ENCODE peak calls at places on chromosomes 5 and 9, in four cellular contexts. One of them, this sample, is unnamed.

GRCh38 chr9:70044450-70045307 is 1.0 kb downstream of the MAMDC2 start:
- DNase-seq in colonic mucosa: no peak
- DNase-seq in NCI-H1105 treated with DMSO at 0.1 percent for 48 hours: no peak
- DNase-seq in HT1080: no peak
- DNase-seq in this sample: peak

GRCh38 chr9:94650924-94651323 is 11.6 kb upstream of the FBP1 start:
- DNase-seq in colonic mucosa: no peak
- DNase-seq in NCI-H1105 treated with DMSO at 0.1 percent for 48 hours: no peak
- DNase-seq in HT1080: peak
- DNase-seq in this sample: no peak

GRCh38 chr9:2967779-2968178 is 123.9 kb upstream of the PUM3 start:
- DNase-seq in colonic mucosa: no peak
- DNase-seq in NCI-H1105 treated with DMSO at 0.1 percent for 48 hours: no peak
- DNase-seq in HT1080: peak
- DNase-seq in this sample: no peak

GRCh38 chr9:127117801-127118200 is 4.6 kb downstream of the ANGPTL2 start:
- DNase-seq in colonic mucosa: no peak
- DNase-seq in NCI-H1105 treated with DMSO at 0.1 percent for 48 hours: no peak
- DNase-seq in HT1080: no peak
- DNase-seq in this sample: no peak

GRCh38 chr9:89802809-89803355 is 198.1 kb downstream of the GADD45G start:
- DNase-seq in colonic mucosa: no peak
- DNase-seq in NCI-H1105 treated with DMSO at 0.1 percent for 48 hours: peak
- DNase-seq in HT1080: no peak
- DNase-seq in this sample: no peak

GRCh38 chr9:126043691-126044090 is 282.9 kb upstream of the MVB12B start:
- DNase-seq in colonic mucosa: no peak
- DNase-seq in NCI-H1105 treated with DMSO at 0.1 percent for 48 hours: no peak
- DNase-seq in HT1080: no peak
- DNase-seq in this sample: no peak

GRCh38 chr5:32283539-32284377 is 29.0 kb downstream of the MTMR12 start:
- DNase-seq in colonic mucosa: no peak
- DNase-seq in NCI-H1105 treated with DMSO at 0.1 percent for 48 hours: no peak
- DNase-seq in HT1080: peak
- DNase-seq in this sample: no peak

GRCh38 chr5:146553446-146553845 is 37.5 kb upstream of the GPR151 start:
- DNase-seq in colonic mucosa: no peak
- DNase-seq in NCI-H1105 treated with DMSO at 0.1 percent for 48 hours: no peak
- DNase-seq in HT1080: no peak
- DNase-seq in this sample: no peak

GRCh38 chr5:150142800-150143724 is 12.6 kb downstream of the PDGFRB start:
- DNase-seq in colonic mucosa: peak
- DNase-seq in NCI-H1105 treated with DMSO at 0.1 percent for 48 hours: no peak
- DNase-seq in HT1080: peak
- DNase-seq in this sample: peak

GRCh38 chr5:150209020-150209635 is 19.3 kb downstream of the SLC6A7 start:
- DNase-seq in colonic mucosa: peak
- DNase-seq in NCI-H1105 treated with DMSO at 0.1 percent for 48 hours: no peak
- DNase-seq in HT1080: peak
- DNase-seq in this sample: peak

GRCh38 chr5:72767289-72768010 is 49.0 kb upstream of the TNPO1 start:
- DNase-seq in colonic mucosa: no peak
- DNase-seq in NCI-H1105 treated with DMSO at 0.1 percent for 48 hours: peak
- DNase-seq in HT1080: peak
- DNase-seq in this sample: no peak

GRCh38 chr5:164376840-164377239 is 871.4 kb downstream of the MAT2B start:
- DNase-seq in colonic mucosa: no peak
- DNase-seq in NCI-H1105 treated with DMSO at 0.1 percent for 48 hours: no peak
- DNase-seq in HT1080: no peak
- DNase-seq in this sample: no peak

GRCh38 chr5:133664422-133664821 is 52.1 kb upstream of the FSTL4 start:
- DNase-seq in colonic mucosa: no peak
- DNase-seq in NCI-H1105 treated with DMSO at 0.1 percent for 48 hours: no peak
- DNase-seq in HT1080: peak
- DNase-seq in this sample: no peak

GRCh38 chr9:134734270-134734669 is 92.7 kb downstream of the COL5A1 start:
- DNase-seq in colonic mucosa: peak
- DNase-seq in NCI-H1105 treated with DMSO at 0.1 percent for 48 hours: no peak
- DNase-seq in HT1080: no peak
- DNase-seq in this sample: no peak

GRCh38 chr5:91301459-91301858 is 81.7 kb downstream of the ARRDC3 start:
- DNase-seq in colonic mucosa: no peak
- DNase-seq in NCI-H1105 treated with DMSO at 0.1 percent for 48 hours: no peak
- DNase-seq in HT1080: no peak
- DNase-seq in this sample: no peak

GRCh38 chr5:58012103-58012502 is 447.8 kb downstream of the PLK2 start:
- DNase-seq in colonic mucosa: no peak
- DNase-seq in NCI-H1105 treated with DMSO at 0.1 percent for 48 hours: no peak
- DNase-seq in HT1080: peak
- DNase-seq in this sample: no peak

GRCh38 chr9:111805841-111806241 is 11.1 kb upstream of the SHOC1 start:
- DNase-seq in colonic mucosa: no peak
- DNase-seq in NCI-H1105 treated with DMSO at 0.1 percent for 48 hours: no peak
- DNase-seq in HT1080: peak
- DNase-seq in this sample: no peak

GRCh38 chr5:56759521-56759920 is 55.8 kb upstream of the MAP3K1 start:
- DNase-seq in colonic mucosa: no peak
- DNase-seq in NCI-H1105 treated with DMSO at 0.1 percent for 48 hours: no peak
- DNase-seq in HT1080: no peak
- DNase-seq in this sample: no peak

GRCh38 chr5:104177651-104178050 is 615.1 kb upstream of the NUDT12 start:
- DNase-seq in colonic mucosa: no peak
- DNase-seq in NCI-H1105 treated with DMSO at 0.1 percent for 48 hours: no peak
- DNase-seq in HT1080: no peak
- DNase-seq in this sample: no peak

GRCh38 chr5:60417500-60418181 is 282.3 kb downstream of the DEPDC1B start:
- DNase-seq in colonic mucosa: no peak
- DNase-seq in NCI-H1105 treated with DMSO at 0.1 percent for 48 hours: no peak
- DNase-seq in HT1080: no peak
- DNase-seq in this sample: no peak

GRCh38 chr5:143652104-143652700 is 159.8 kb upstream of the HMHB1 start:
- DNase-seq in colonic mucosa: no peak
- DNase-seq in NCI-H1105 treated with DMSO at 0.1 percent for 48 hours: peak
- DNase-seq in HT1080: peak
- DNase-seq in this sample: no peak

GRCh38 chr9:117097761-117098160 is 317.1 kb downstream of the ASTN2 start:
- DNase-seq in colonic mucosa: no peak
- DNase-seq in NCI-H1105 treated with DMSO at 0.1 percent for 48 hours: no peak
- DNase-seq in HT1080: no peak
- DNase-seq in this sample: no peak

GRCh38 chr9:125493861-125494554 is 213.0 kb downstream of the MAPKAP1 start:
- DNase-seq in colonic mucosa: no peak
- DNase-seq in NCI-H1105 treated with DMSO at 0.1 percent for 48 hours: no peak
- DNase-seq in HT1080: peak
- DNase-seq in this sample: no peak

GRCh38 chr9:115777610-115778009 is 376.0 kb upstream of the PAPPA start:
- DNase-seq in colonic mucosa: no peak
- DNase-seq in NCI-H1105 treated with DMSO at 0.1 percent for 48 hours: no peak
- DNase-seq in HT1080: no peak
- DNase-seq in this sample: no peak

GRCh38 chr9:33112099-33112498 is 35.6 kb upstream of the SMU1 start:
- DNase-seq in colonic mucosa: no peak
- DNase-seq in NCI-H1105 treated with DMSO at 0.1 percent for 48 hours: no peak
- DNase-seq in HT1080: no peak
- DNase-seq in this sample: no peak

GRCh38 chr9:2027761-2028160 is 12.6 kb downstream of the SMARCA2 start:
- DNase-seq in colonic mucosa: no peak
- DNase-seq in NCI-H1105 treated with DMSO at 0.1 percent for 48 hours: no peak
- DNase-seq in HT1080: no peak
- DNase-seq in this sample: no peak

GRCh38 chr9:16728128-16728505 is 142.4 kb downstream of the BNC2 start:
- DNase-seq in colonic mucosa: no peak
- DNase-seq in NCI-H1105 treated with DMSO at 0.1 percent for 48 hours: no peak
- DNase-seq in HT1080: peak
- DNase-seq in this sample: no peak

GRCh38 chr9:133105461-133105770 is 15.6 kb downstream of the RALGDS start:
- DNase-seq in colonic mucosa: no peak
- DNase-seq in NCI-H1105 treated with DMSO at 0.1 percent for 48 hours: no peak
- DNase-seq in HT1080: no peak
- DNase-seq in this sample: peak

GRCh38 chr9:77807846-77808749 is 160.0 kb upstream of the GNA14 start:
- DNase-seq in colonic mucosa: peak
- DNase-seq in NCI-H1105 treated with DMSO at 0.1 percent for 48 hours: no peak
- DNase-seq in HT1080: no peak
- DNase-seq in this sample: no peak

This sample was measured in left colon.